ENCODE peak calls at places on chromosomes 5 and 9, in five cellular contexts. One of them, this sample, is unnamed.

GRCh38 chr9:101465330-101465915 is 29.8 kb upstream of the ALDOB start:
- DNase-seq in K562: peak; percentile 15
- DNase-seq in HepG2: peak; percentile 69
- DNase-seq in GM12878: no peak
- DNase-seq in H1: peak; percentile 19
- DNase-seq in this sample: peak; percentile 77

GRCh38 chr5:10489810-10490426 is 48.2 kb downstream of the ROPN1L start:
- DNase-seq in GM12878: peak; percentile 37
- DNase-seq in HepG2: no peak
- DNase-seq in K562: no peak
- DNase-seq in H1: no peak
- DNase-seq in this sample: no peak

GRCh38 chr5:16983022-16983639 is 47.0 kb upstream of the MYO10 start:
- DNase-seq in HepG2: peak; percentile 68
- DNase-seq in H1: no peak
- DNase-seq in GM12878: no peak
- DNase-seq in K562: no peak
- DNase-seq in this sample: no peak

GRCh38 chr9:136196465-136197371 is 8.2 kb downstream of the LHX3 start:
- DNase-seq in K562: no peak
- DNase-seq in GM12878: no peak
- DNase-seq in HepG2: no peak
- DNase-seq in H1: no peak
- DNase-seq in this sample: no peak

GRCh38 chr5:169290895-169291294 is 10.0 kb downstream of the SLIT3 start:
- DNase-seq in K562: no peak
- DNase-seq in H1: no peak
- DNase-seq in HepG2: no peak
- DNase-seq in GM12878: no peak
- DNase-seq in this sample: no peak

GRCh38 chr9:114889802-114890224 is 40.6 kb downstream of the TNFSF8 start:
- DNase-seq in H1: no peak
- DNase-seq in HepG2: no peak
- DNase-seq in GM12878: no peak
- DNase-seq in K562: no peak
- DNase-seq in this sample: no peak

GRCh38 chr5:112146323-112146848 is 272.7 kb downstream of the EPB41L4A start:
- DNase-seq in GM12878: peak; percentile 74
- DNase-seq in K562: no peak
- DNase-seq in HepG2: no peak
- DNase-seq in H1: no peak
- DNase-seq in this sample: no peak

GRCh38 chr9:112615584-112616271 is 102.2 kb downstream of the INIP start:
- DNase-seq in K562: no peak
- DNase-seq in HepG2: no peak
- DNase-seq in GM12878: no peak
- DNase-seq in H1: no peak
- DNase-seq in this sample: no peak

GRCh38 chr5:56405116-56405515 is 172.0 kb upstream of the ANKRD55 start:
- DNase-seq in K562: no peak
- DNase-seq in GM12878: no peak
- DNase-seq in H1: no peak
- DNase-seq in HepG2: no peak
- DNase-seq in this sample: no peak

GRCh38 chr9:16304301-16304700 is 566.2 kb downstream of the BNC2 start:
- DNase-seq in H1: no peak
- DNase-seq in GM12878: no peak
- DNase-seq in K562: no peak
- DNase-seq in HepG2: no peak
- DNase-seq in this sample: no peak

GRCh38 chr9:69945671-69946141 is 97.9 kb upstream of the MAMDC2 start:
- DNase-seq in H1: no peak
- DNase-seq in K562: no peak
- DNase-seq in GM12878: no peak
- DNase-seq in HepG2: no peak
- DNase-seq in this sample: peak; percentile 10

GRCh38 chr5:175712681-175713085 is 54.8 kb downstream of the HRH2 start:
- DNase-seq in K562: no peak
- DNase-seq in HepG2: no peak
- DNase-seq in H1: no peak
- DNase-seq in GM12878: no peak
- DNase-seq in this sample: no peak

GRCh38 chr9:86876797-86877196 is 70.5 kb downstream of the GAS1 start:
- DNase-seq in HepG2: no peak
- DNase-seq in GM12878: no peak
- DNase-seq in H1: no peak
- DNase-seq in K562: no peak
- DNase-seq in this sample: no peak

GRCh38 chr9:128092199-128092977 is 24.4 kb downstream of the SLC25A25 start:
- DNase-seq in GM12878: no peak
- DNase-seq in HepG2: no peak
- DNase-seq in H1: no peak
- DNase-seq in K562: no peak
- DNase-seq in this sample: no peak

GRCh38 chr5:172791291-172791690 is 20.3 kb upstream of the DUSP1 start:
- DNase-seq in GM12878: no peak
- DNase-seq in HepG2: no peak
- DNase-seq in H1: no peak
- DNase-seq in K562: no peak
- DNase-seq in this sample: no peak

GRCh38 chr5:89777758-89778157 is 631.8 kb downstream of the CETN3 start:
- DNase-seq in K562: no peak
- DNase-seq in GM12878: no peak
- DNase-seq in HepG2: no peak
- DNase-seq in H1: no peak
- DNase-seq in this sample: no peak

GRCh38 chr9:103335461-103335860 is 340.3 kb downstream of the CYLC2 start:
- DNase-seq in HepG2: no peak
- DNase-seq in H1: no peak
- DNase-seq in K562: no peak
- DNase-seq in GM12878: no peak
- DNase-seq in this sample: no peak

GRCh38 chr5:56305551-56305950 is 72.4 kb upstream of the ANKRD55 start:
- DNase-seq in GM12878: no peak
- DNase-seq in HepG2: no peak
- DNase-seq in H1: no peak
- DNase-seq in K562: no peak
- DNase-seq in this sample: no peak

GRCh38 chr9:93295456-93296076 is 111.6 kb downstream of the WNK2 start:
- DNase-seq in HepG2: no peak
- DNase-seq in K562: no peak
- DNase-seq in GM12878: no peak
- DNase-seq in H1: no peak
- DNase-seq in this sample: no peak

GRCh38 chr5:80662108-80662507 is 7.3 kb upstream of the DHFR start:
- DNase-seq in GM12878: no peak
- DNase-seq in H1: no peak
- DNase-seq in HepG2: no peak
- DNase-seq in K562: no peak
- DNase-seq in this sample: no peak

GRCh38 chr9:34662544-34663295 is at the start of gene CCL27:
- DNase-seq in HepG2: no peak
- DNase-seq in H1: no peak
- DNase-seq in GM12878: no peak
- DNase-seq in K562: no peak
- DNase-seq in this sample: no peak

GRCh38 chr9:92350129-92350739 is 24.5 kb downstream of the CENPP start:
- DNase-seq in K562: no peak
- DNase-seq in HepG2: no peak
- DNase-seq in H1: no peak
- DNase-seq in GM12878: no peak
- DNase-seq in this sample: no peak

DNA sequence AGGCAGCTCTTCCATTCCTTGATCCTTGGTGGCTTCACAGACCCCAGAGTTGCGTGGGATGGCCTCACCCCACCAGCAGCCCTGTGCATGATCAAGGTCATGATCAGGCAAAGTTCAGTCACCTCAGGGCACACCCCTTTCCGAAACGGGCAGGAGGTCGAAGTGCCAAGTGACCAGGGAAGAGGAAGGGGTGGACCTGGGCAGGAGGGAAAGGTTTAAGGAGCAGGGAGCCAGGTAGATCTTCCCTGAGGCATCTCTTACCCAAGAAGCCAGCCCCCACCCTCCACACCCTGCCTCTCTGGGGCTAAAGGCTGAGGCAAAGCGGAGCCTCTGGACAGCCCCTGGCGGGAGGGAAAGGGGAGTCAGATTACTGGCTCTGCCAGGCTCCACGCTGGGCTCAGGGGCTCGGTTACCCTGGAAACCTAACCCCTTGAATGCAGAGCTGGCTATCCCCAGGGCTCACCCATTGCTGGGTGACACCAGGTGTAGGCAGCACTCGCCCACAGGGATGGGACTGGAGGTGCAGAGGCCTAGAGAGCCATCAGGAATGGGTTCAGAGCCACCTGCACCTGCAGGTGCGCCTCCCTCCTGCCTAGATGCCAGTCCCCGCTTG is 3.6 kb downstream of the MGAT4B start:
- DNase-seq in K562: no peak
- DNase-seq in HepG2: no peak
- DNase-seq in H1: no peak
- DNase-seq in GM12878: no peak
- DNase-seq in this sample: no peak
- TF ChIP-seq KDM1A in K562: no peak
- TF ChIP-seq KDM1A in HepG2: no peak
- TF ChIP-seq KDM1A in H1: no peak
- TF ChIP-seq KDM1A in GM12878: no peak
- TF ChIP-seq KDM1A in this sample: no peak

DNA sequence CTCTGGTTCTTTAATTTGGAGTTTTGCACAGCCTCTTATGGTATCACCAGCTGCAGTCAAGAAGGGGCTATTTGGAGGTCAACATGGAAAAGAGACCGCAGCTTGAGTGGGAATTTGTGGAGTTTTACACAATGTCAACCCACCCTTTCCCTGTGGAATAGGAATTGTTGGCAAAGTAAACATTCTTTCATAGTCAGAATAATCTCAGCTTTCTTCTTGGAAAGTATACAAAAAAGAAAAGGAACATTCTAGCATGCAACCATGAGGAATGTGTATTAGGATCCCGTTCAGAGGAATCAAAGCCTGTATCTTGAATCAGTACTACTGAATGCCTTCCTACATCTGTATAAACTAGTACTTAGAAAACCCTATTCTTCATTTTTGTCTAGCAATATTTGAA is 107.6 kb downstream of the LURAP1L start:
- DNase-seq in H1: no peak
- DNase-seq in K562: no peak
- DNase-seq in HepG2: no peak
- DNase-seq in GM12878: no peak
- DNase-seq in this sample: no peak
- TF ChIP-seq KDM1A in H1: no peak
- TF ChIP-seq KDM1A in K562: no peak
- TF ChIP-seq KDM1A in HepG2: no peak
- TF ChIP-seq KDM1A in GM12878: no peak
- TF ChIP-seq KDM1A in this sample: no peak

DNA sequence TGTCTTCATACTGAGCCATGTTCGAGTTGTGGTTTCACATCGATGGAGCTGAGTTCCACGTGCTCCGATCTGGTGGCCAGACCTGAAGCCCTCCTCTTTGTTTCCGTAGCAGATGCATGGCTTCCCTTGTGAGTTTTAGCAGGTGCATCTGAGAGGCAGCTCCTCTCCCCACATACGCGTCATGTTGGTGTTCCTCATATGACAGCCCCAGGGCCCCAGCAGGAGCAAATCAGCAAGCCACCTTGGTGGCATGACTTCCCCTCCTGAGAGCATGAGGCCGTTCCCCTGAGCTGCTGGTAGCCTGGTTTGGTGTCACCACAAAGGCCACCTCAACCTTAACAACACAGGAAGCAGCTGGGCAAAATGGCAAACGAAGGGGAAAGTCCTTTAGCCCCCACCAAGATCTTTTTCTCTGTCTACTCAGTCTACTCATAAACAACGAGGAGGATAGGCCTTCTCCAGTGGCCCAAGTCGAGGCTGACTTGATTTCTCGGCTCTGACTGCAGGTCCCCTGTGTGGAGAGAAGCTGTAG is 5.9 kb downstream of the CYFIP2 start:
- DNase-seq in GM12878: peak; percentile 93
- DNase-seq in HepG2: no peak
- DNase-seq in K562: no peak
- DNase-seq in H1: no peak
- DNase-seq in this sample: no peak
- TF ChIP-seq KDM1A in GM12878: no peak
- TF ChIP-seq KDM1A in HepG2: no peak
- TF ChIP-seq KDM1A in K562: no peak
- TF ChIP-seq KDM1A in H1: no peak
- TF ChIP-seq KDM1A in this sample: no peak

GRCh38 chr5:150256416-150257064 is 33.0 kb downstream of the CAMK2A start:
- DNase-seq in GM12878: no peak
- DNase-seq in HepG2: peak; percentile 34
- DNase-seq in K562: peak; percentile 47
- DNase-seq in H1: no peak
- DNase-seq in this sample: peak; percentile 32
- TF ChIP-seq KDM1A in GM12878: no peak
- TF ChIP-seq KDM1A in HepG2: no peak
- TF ChIP-seq KDM1A in K562: no peak
- TF ChIP-seq KDM1A in H1: no peak
- TF ChIP-seq KDM1A in this sample: no peak

DNA sequence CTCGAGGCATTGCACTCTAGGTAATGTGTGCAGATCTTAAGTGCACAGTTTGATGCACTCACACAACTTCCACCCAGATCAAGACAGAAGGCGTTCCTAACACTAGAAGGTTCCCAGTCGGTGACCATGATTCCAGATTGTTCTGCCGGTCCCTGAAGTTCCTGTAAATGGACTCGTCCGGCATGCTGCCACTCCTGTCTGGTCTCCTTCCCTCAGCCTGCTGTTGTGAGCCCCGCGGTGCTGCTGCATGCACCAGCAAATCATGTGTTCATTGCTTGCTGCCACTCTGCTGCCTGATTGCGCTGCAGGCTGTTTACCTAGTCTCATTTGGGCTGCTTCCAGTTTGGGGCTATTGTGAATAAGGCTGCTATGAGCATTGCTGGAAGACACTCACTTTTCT is 11.5 kb downstream of the STKLD1 start:
- DNase-seq in GM12878: no peak
- DNase-seq in H1: no peak
- DNase-seq in K562: no peak
- DNase-seq in HepG2: peak; percentile 17
- DNase-seq in this sample: no peak
- TF ChIP-seq KDM1A in GM12878: no peak
- TF ChIP-seq KDM1A in H1: no peak
- TF ChIP-seq KDM1A in K562: no peak
- TF ChIP-seq KDM1A in HepG2: no peak
- TF ChIP-seq KDM1A in this sample: no peak

GRCh38 chr9:8880031-8880430 is 1080.5 kb upstream of the DMAC1 start:
- DNase-seq in H1: no peak
- DNase-seq in K562: no peak
- DNase-seq in GM12878: no peak
- DNase-seq in HepG2: no peak
- DNase-seq in this sample: no peak
- TF ChIP-seq KDM1A in H1: no peak
- TF ChIP-seq KDM1A in K562: no peak
- TF ChIP-seq KDM1A in GM12878: no peak
- TF ChIP-seq KDM1A in HepG2: no peak
- TF ChIP-seq KDM1A in this sample: no peak